ENCODE peak calls at places on chromosome 1, in nine cellular contexts. Z, L, U, D, Q, N, B, T and J are unnamed samples. For H3K36me3 and H3K27me3, the result is how much of the 10 kb centered on the place peaks cover.

GRCh38 chr1:178344513-178345077 is 152.2 kb downstream of the CLEC20A start:
- DNase-seq in T (no peak), Q (no peak), Z (peak), U (peak), N (no peak), B (no peak), D (no peak), L (peak), J (peak)

GRCh38 chr1:54371038-54371935 is 34.9 kb downstream of the SSBP3 start:
- DNase-seq in L (no peak), T (peak), Q (peak), N (no peak), Z (no peak), B (no peak), U (no peak), D (no peak), J (no peak)

GRCh38 chr1:173408886-173409285 is 68.2 kb upstream of the PRDX6 start:
- DNase-seq in U (no peak), D (no peak), Q (no peak), Z (no peak), N (no peak), B (no peak), L (no peak), T (no peak), J (no peak)

GRCh38 chr1:160724445-160725242 is 13.0 kb upstream of the CD48 start:
- DNase-seq in U (no peak), T (no peak), L (no peak), N (no peak), Z (no peak), Q (no peak), D (no peak), B (no peak), J (no peak)

GRCh38 chr1:213399695-213400094 is 348.7 kb downstream of the RPS6KC1 start:
- DNase-seq in D (no peak), Q (no peak), Z (no peak), B (no peak), L (no peak), N (no peak), U (no peak), T (no peak), J (no peak)

GRCh38 chr1:65339866-65340483 is 30.6 kb downstream of the DNAJC6 start:
- DNase-seq in B (no peak), T (no peak), L (no peak), D (no peak), Z (peak), N (no peak), U (no peak), Q (no peak), J (no peak)

GRCh38 chr1:67316918-67317317 is 9.2 kb downstream of the IL12RB2 start:
- DNase-seq in Q (no peak), N (no peak), Z (no peak), L (no peak), U (no peak), B (no peak), D (no peak), T (no peak), J (no peak)

GRCh38 chr1:59063501-59063900 is 233.4 kb upstream of the FGGY start:
- DNase-seq in Z (no peak), T (no peak), B (no peak), L (no peak), N (no peak), U (no peak), Q (no peak), D (no peak), J (no peak)

GRCh38 chr1:213135572-213135971 is 84.5 kb downstream of the RPS6KC1 start:
- DNase-seq in N (no peak), B (no peak), T (no peak), L (no peak), D (no peak), U (no peak), Q (no peak), Z (peak), J (no peak)

GRCh38 chr1:180247061-180247460 is 17.0 kb downstream of the LHX4 start:
- DNase-seq in U (no peak), T (no peak), Z (no peak), D (no peak), N (no peak), L (no peak), Q (no peak), B (no peak), J (no peak)

GRCh38 chr1:43980255-43981134 is 1.5 kb downstream of the B4GALT2 start:
- DNase-seq in B (no peak), Z (no peak), N (no peak), D (no peak), Q (no peak), T (no peak), L (no peak), U (peak), J (no peak)

GRCh38 chr1:17743028-17743706 is 12.0 kb upstream of the ACTL8 start:
- DNase-seq in Z (peak), D (no peak), T (no peak), U (no peak), Q (no peak), B (no peak), N (no peak), L (no peak), J (no peak)

GRCh38 chr1:17739050-17739449 is 16.1 kb upstream of the ACTL8 start:
- DNase-seq in Q (no peak), N (no peak), T (no peak), L (no peak), U (no peak), B (no peak), D (no peak), Z (no peak), J (no peak)

GRCh38 chr1:17743925-17744324 is 11.2 kb upstream of the ACTL8 start:
- DNase-seq in L (no peak), Z (no peak), Q (no peak), U (no peak), T (no peak), N (no peak), D (no peak), B (no peak), J (no peak)

GRCh38 chr1:17742590-17742989 is 12.5 kb upstream of the ACTL8 start:
- DNase-seq in Q (no peak), B (no peak), Z (peak), T (no peak), D (no peak), L (peak), N (no peak), U (peak), J (no peak)

DNA sequence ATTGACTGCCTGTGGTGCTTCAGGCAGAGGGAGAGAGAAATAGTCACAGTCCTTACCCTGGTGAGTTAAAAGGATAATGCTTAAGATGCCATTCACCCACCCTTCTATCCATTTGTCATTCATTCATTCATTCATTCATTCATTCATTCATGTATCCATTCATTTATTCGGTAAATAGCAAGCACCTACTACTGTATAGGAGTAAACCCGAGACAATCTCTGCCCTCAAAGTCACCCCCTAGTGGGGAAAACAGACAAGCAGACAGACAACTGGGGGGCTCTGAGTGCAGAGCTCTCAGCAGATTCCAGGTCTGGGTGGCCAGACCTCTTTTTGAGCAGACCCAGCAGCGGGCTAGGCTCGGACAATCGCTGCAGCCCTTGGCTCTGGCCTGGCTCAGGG is 14.1 kb upstream of the ACTL8 start:
- DNase-seq in L (no peak), D (no peak), N (no peak), U (no peak), Q (no peak), B (no peak), Z (no peak), T (no peak), J (no peak)
- TF ChIP-seq CTCF in L (no peak), D (no peak), N (no peak), U (no peak), Q (no peak), B (no peak), Z (no peak), T (no peak), J (no peak)

DNA sequence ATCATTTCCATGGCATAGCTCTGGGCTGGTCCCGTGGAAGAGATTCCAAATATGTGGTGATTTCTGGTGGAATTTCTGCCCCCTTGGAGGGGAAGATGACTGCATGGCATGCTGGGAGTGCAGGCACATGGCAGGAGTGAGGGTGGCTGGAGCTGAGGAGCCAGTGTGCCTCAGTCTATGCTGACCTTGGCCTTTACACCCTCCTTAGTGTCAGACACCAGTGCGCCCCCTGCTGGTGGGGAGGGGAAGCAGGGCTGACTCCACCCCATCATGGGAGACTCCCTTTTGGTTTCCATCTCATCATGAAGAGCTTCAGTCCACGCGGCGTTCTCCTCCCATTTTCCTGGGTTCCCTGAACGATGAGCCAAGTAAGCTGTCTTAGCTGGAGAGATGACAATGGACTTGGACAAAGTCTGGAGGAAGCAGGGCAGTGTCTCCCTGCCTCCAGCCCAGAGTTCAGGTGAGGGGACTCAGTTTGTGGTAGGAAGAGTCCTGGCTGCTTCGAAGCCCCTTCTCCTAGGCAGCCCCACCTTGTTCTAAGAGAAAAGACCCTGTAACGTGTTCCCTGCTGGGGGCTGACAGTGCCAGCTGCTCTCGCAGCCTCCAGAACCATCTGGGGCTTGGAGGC is 10.3 kb downstream of the ALX3 start:
- DNase-seq in D (peak), N (no peak), L (peak), Q (no peak), T (peak), Z (peak), U (no peak), B (no peak), J (no peak)
- H3K36me3 ChIP-seq in D (under half), N (under half), L (under half), Q (under half), T (under half), Z (under half), U (under half), B (under half), J (under half)

GRCh38 chr1:3561801-3562200 is 49.5 kb downstream of the MEGF6 start:
- DNase-seq in B (no peak), N (peak), T (no peak), U (no peak), L (no peak), Q (no peak), Z (no peak), D (no peak), J (no peak)

GRCh38 chr1:3562712-3563111 is 48.6 kb downstream of the MEGF6 start:
- DNase-seq in Q (no peak), L (no peak), D (no peak), B (no peak), U (no peak), T (no peak), N (no peak), Z (no peak), J (no peak)

GRCh38 chr1:3563125-3563524 is 48.2 kb downstream of the MEGF6 start:
- DNase-seq in B (no peak), L (no peak), Z (no peak), U (no peak), T (no peak), Q (no peak), N (no peak), D (no peak), J (no peak)

GRCh38 chr1:3564921-3565831 is 46.1 kb downstream of the MEGF6 start:
- DNase-seq in B (no peak), T (no peak), D (no peak), U (peak), L (peak), N (no peak), Z (peak), Q (no peak), J (no peak)

GRCh38 chr1:3563610-3564009 is 47.7 kb downstream of the MEGF6 start:
- DNase-seq in L (no peak), D (no peak), Q (no peak), N (no peak), U (no peak), B (no peak), T (no peak), Z (no peak), J (no peak)
- H3K27me3 ChIP-seq in L (under half), D (under half), Q (under half), N (under half), U (under half), B (under half), T (under half), Z (under half), J (under half)

DNA sequence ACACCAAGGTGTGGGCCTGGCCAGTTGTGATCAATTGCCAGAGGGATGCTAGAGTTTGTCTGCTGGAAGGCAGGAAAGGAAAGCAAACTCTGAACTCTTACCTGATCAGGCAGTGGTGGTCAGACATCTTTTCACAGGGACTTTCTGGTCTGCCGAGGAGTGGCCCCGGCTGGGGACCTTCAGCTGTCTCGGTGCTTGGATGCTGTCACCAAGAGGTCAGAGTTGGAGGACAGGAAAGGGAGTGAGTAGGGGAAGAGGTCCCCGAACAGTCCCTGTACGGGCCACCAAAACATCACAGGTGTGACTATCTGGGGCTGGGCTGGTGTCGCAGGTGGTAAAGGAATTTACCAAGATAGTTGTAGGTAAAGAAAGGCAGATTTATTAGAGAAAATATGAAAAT is 17.7 kb upstream of the METTL13 start:
- DNase-seq in T (no peak), D (no peak), U (no peak), B (no peak), Q (no peak), N (no peak), Z (no peak), L (no peak), J (no peak)
- TF ChIP-seq CTCF in T (no peak), D (no peak), U (no peak), B (no peak), Q (no peak), N (no peak), Z (no peak), L (no peak), J (no peak)

GRCh38 chr1:113109908-113110554 is 37.0 kb downstream of the LRIG2 start:
- DNase-seq in Z (peak), U (peak), B (no peak), T (no peak), Q (no peak), L (peak), D (no peak), N (peak), J (no peak)
- H3K36me3 ChIP-seq in Z (under half), U (half or more), B (half or more), T (half or more), Q (under half), L (under half), D (under half), N (under half), J (under half)

GRCh38 chr1:38819516-38819915 is 40.1 kb downstream of the RRAGC start:
- DNase-seq in B (no peak), Q (no peak), T (no peak), N (no peak), D (no peak), U (no peak), Z (no peak), L (no peak), J (no peak)
- H3K27me3 ChIP-seq in B (under half), Q (under half), T (half or more), N (under half), D (under half), U (half or more), Z (under half), L (half or more), J (half or more)

GRCh38 chr1:155208656-155209372 is at the start of gene MTX1:
- DNase-seq in Z (peak), L (peak), N (peak), U (peak), T (peak), Q (peak), D (peak), B (peak), J (no peak)
- TF ChIP-seq CTCF in Z (no peak), L (no peak), N (no peak), U (no peak), T (no peak), Q (no peak), D (no peak), B (no peak), J (no peak)